ENCODE peak calls at places on chromosomes 5 and 9, in seven cellular contexts. I is brain microvascular endothelial cell, N is iPS-NIHi11, C is renal cortical epithelial cell, O is left ventricle myocardium inferior, M is ascending aorta, E is NCI-H774. B is an unnamed sample.
A peak's percentile ranks its signal among the peaks of the same experiment; 100 is the strongest.

GRCh38 chr9:35690447-35691324 is 961 bp upstream of the TPM2 start:
- DNase-seq in M (peak; percentile 56), E (peak; percentile 6), N (peak; percentile 77), O (peak; percentile 87), C (peak; percentile 21), I (peak; percentile 79), B (peak; percentile 21)

GRCh38 chr5:150224483-150225027 is 34.7 kb downstream of the SLC6A7 start:
- DNase-seq in I (no peak), O (no peak), E (no peak), M (no peak), N (no peak), C (no peak), B (no peak)

GRCh38 chr9:4389755-4390154 is 89.9 kb upstream of the GLIS3 start:
- DNase-seq in O (no peak), M (no peak), N (no peak), C (no peak), I (no peak), E (no peak), B (no peak)

GRCh38 chr5:175683231-175683630 is 25.4 kb downstream of the HRH2 start:
- DNase-seq in M (no peak), E (no peak), O (no peak), N (no peak), C (no peak), I (no peak), B (no peak)

GRCh38 chr5:174317261-174317894 is 271.9 kb downstream of the NSG2 start:
- DNase-seq in C (peak; percentile 9), M (no peak), I (peak; percentile 32), E (peak; percentile 20), O (no peak), N (peak; percentile 77), B (peak; percentile 67)

GRCh38 chr9:19030899-19031298 is 2.1 kb downstream of the SAXO1 start:
- DNase-seq in N (no peak), I (no peak), O (no peak), M (no peak), E (no peak), C (no peak), B (no peak)

GRCh38 chr9:19485193-19485592 is 76.4 kb downstream of the ACER2 start:
- DNase-seq in O (no peak), M (no peak), C (no peak), N (no peak), I (no peak), E (peak; percentile 30), B (peak; percentile 41)

GRCh38 chr9:106613250-106613737 is 249.7 kb upstream of the ZNF462 start:
- DNase-seq in N (no peak), M (no peak), E (peak; percentile 40), I (no peak), O (peak; percentile 28), C (peak; percentile 43), B (peak; percentile 32)

GRCh38 chr5:95759634-95760033 is 28.5 kb downstream of the RHOBTB3 start:
- DNase-seq in I (peak; percentile 63), C (peak; percentile 93), M (no peak), E (peak; percentile 22), N (no peak), O (no peak), B (no peak)

GRCh38 chr5:159107308-159107707 is 7.6 kb upstream of the EBF1 start:
- DNase-seq in E (no peak), O (no peak), C (no peak), N (no peak), I (no peak), M (no peak), B (no peak)

GRCh38 chr9:95434116-95435073 is 82.4 kb downstream of the PTCH1 start:
- DNase-seq in I (no peak), O (no peak), M (no peak), N (peak; percentile 67), E (no peak), C (peak; percentile 19), B (no peak)

GRCh38 chr5:138668451-138668850 is 84.8 kb upstream of the CTNNA1 start:
- DNase-seq in M (no peak), C (no peak), N (no peak), I (no peak), E (no peak), O (peak; percentile 75), B (no peak)

GRCh38 chr5:135391123-135391868 is 7.7 kb downstream of the MACROH2A1 start:
- DNase-seq in N (no peak), M (no peak), E (no peak), O (no peak), C (peak; percentile 88), I (peak; percentile 93), B (no peak)

GRCh38 chr9:124941689-124942561 is 1.0 kb upstream of the GOLGA1 start:
- DNase-seq in N (peak; percentile 10), O (peak; percentile 47), I (peak; percentile 35), M (no peak), C (peak; percentile 29), E (peak; percentile 25), B (no peak)

GRCh38 chr5:180120221-180121101 is 48.9 kb upstream of the RNF130 start:
- DNase-seq in M (no peak), C (no peak), N (no peak), O (no peak), I (no peak), E (no peak), B (no peak)

GRCh38 chr5:56479126-56479525 is 246.0 kb upstream of the ANKRD55 start:
- DNase-seq in I (no peak), M (no peak), E (no peak), O (no peak), N (no peak), C (no peak), B (no peak)

GRCh38 chr5:92364986-92365550 is 982.0 kb upstream of the ARRDC3 start:
- DNase-seq in E (no peak), M (no peak), I (no peak), C (peak; percentile 61), O (no peak), N (no peak), B (no peak)

GRCh38 chr9:70255521-70255920 is 3.3 kb upstream of the SMC5 start:
- DNase-seq in N (no peak), M (no peak), E (no peak), O (no peak), C (no peak), I (no peak), B (no peak)

GRCh38 chr5:179190851-179191505 is 130.8 kb downstream of the ZNF354C start:
- DNase-seq in I (no peak), M (no peak), O (no peak), E (no peak), C (no peak), N (no peak), B (no peak)

GRCh38 chr5:36741138-36741537 is 134.7 kb downstream of the SLC1A3 start:
- DNase-seq in I (no peak), N (no peak), E (no peak), M (no peak), C (no peak), O (no peak), B (no peak)

B was measured in COR-L47.